ENCODE peak calls at places on chromosome 7, in seven cellular contexts. One of them, this sample, is unnamed.

GRCh38 chr7:47786557-47787248 is 161.6 kb downstream of the PKD1L1 start:
- DNase-seq in stomach: no peak
- DNase-seq in ovary: peak; percentile 79
- DNase-seq in aorta: peak; percentile 85
- DNase-seq in upper lobe of right lung: no peak
- DNase-seq in psoas muscle: peak; percentile 62
- DNase-seq in right cardiac atrium: peak; percentile 64
- DNase-seq in this sample: no peak

GRCh38 chr7:151990567-151990966 is 34.3 kb downstream of the GALNTL5 start:
- DNase-seq in upper lobe of right lung: no peak
- DNase-seq in psoas muscle: no peak
- DNase-seq in aorta: no peak
- DNase-seq in right cardiac atrium: no peak
- DNase-seq in stomach: no peak
- DNase-seq in ovary: no peak
- DNase-seq in this sample: no peak

GRCh38 chr7:7157177-7157886 is 25.0 kb upstream of the C1GALT1 start:
- DNase-seq in aorta: peak; percentile 47
- DNase-seq in right cardiac atrium: no peak
- DNase-seq in ovary: no peak
- DNase-seq in psoas muscle: no peak
- DNase-seq in upper lobe of right lung: no peak
- DNase-seq in stomach: no peak
- DNase-seq in this sample: peak; percentile 92

GRCh38 chr7:114758661-114759227 is 163.2 kb upstream of the MDFIC start:
- DNase-seq in aorta: no peak
- DNase-seq in stomach: no peak
- DNase-seq in psoas muscle: no peak
- DNase-seq in right cardiac atrium: no peak
- DNase-seq in upper lobe of right lung: no peak
- DNase-seq in ovary: no peak
- DNase-seq in this sample: no peak

GRCh38 chr7:111137296-111138195 is 46.6 kb downstream of the LRRN3 start:
- DNase-seq in aorta: peak; percentile 43
- DNase-seq in upper lobe of right lung: peak; percentile 45
- DNase-seq in stomach: no peak
- DNase-seq in right cardiac atrium: peak; percentile 20
- DNase-seq in ovary: no peak
- DNase-seq in psoas muscle: no peak
- DNase-seq in this sample: peak; percentile 6

GRCh38 chr7:53628775-53629174 is 593.3 kb downstream of the POM121L12 start:
- DNase-seq in upper lobe of right lung: no peak
- DNase-seq in aorta: no peak
- DNase-seq in psoas muscle: no peak
- DNase-seq in right cardiac atrium: no peak
- DNase-seq in stomach: no peak
- DNase-seq in ovary: no peak
- DNase-seq in this sample: no peak

GRCh38 chr7:22438994-22439393 is 61.0 kb downstream of the STEAP1B start:
- DNase-seq in psoas muscle: no peak
- DNase-seq in right cardiac atrium: no peak
- DNase-seq in stomach: no peak
- DNase-seq in upper lobe of right lung: no peak
- DNase-seq in ovary: no peak
- DNase-seq in aorta: no peak
- DNase-seq in this sample: no peak

GRCh38 chr7:101163281-101164070 is 1.9 kb downstream of the VGF start:
- DNase-seq in psoas muscle: no peak
- DNase-seq in right cardiac atrium: no peak
- DNase-seq in aorta: no peak
- DNase-seq in ovary: peak; percentile 47
- DNase-seq in stomach: no peak
- DNase-seq in upper lobe of right lung: no peak
- DNase-seq in this sample: peak; percentile 84

GRCh38 chr7:126856691-126857291 is 395.9 kb downstream of the GRM8 start:
- DNase-seq in aorta: no peak
- DNase-seq in ovary: no peak
- DNase-seq in upper lobe of right lung: no peak
- DNase-seq in stomach: no peak
- DNase-seq in psoas muscle: no peak
- DNase-seq in right cardiac atrium: no peak
- DNase-seq in this sample: no peak

GRCh38 chr7:64951250-64951848 is 39.5 kb downstream of the ZNF117 start:
- DNase-seq in psoas muscle: no peak
- DNase-seq in right cardiac atrium: no peak
- DNase-seq in upper lobe of right lung: no peak
- DNase-seq in ovary: no peak
- DNase-seq in stomach: no peak
- DNase-seq in aorta: no peak
- DNase-seq in this sample: no peak

GRCh38 chr7:114865564-114865963 is 56.3 kb upstream of the MDFIC start:
- DNase-seq in upper lobe of right lung: peak; percentile 65
- DNase-seq in ovary: peak; percentile 21
- DNase-seq in psoas muscle: peak; percentile 50
- DNase-seq in right cardiac atrium: peak; percentile 62
- DNase-seq in stomach: peak; percentile 39
- DNase-seq in aorta: peak; percentile 70
- DNase-seq in this sample: peak; percentile 63

GRCh38 chr7:107154826-107155225 is 14.0 kb upstream of the HBP1 start:
- DNase-seq in right cardiac atrium: no peak
- DNase-seq in psoas muscle: no peak
- DNase-seq in aorta: no peak
- DNase-seq in stomach: no peak
- DNase-seq in upper lobe of right lung: no peak
- DNase-seq in ovary: no peak
- DNase-seq in this sample: no peak

GRCh38 chr7:134827889-134828288 is 48.5 kb downstream of the CALD1 start:
- DNase-seq in psoas muscle: no peak
- DNase-seq in right cardiac atrium: no peak
- DNase-seq in upper lobe of right lung: no peak
- DNase-seq in ovary: no peak
- DNase-seq in aorta: no peak
- DNase-seq in stomach: no peak
- DNase-seq in this sample: no peak

GRCh38 chr7:41148521-41148951 is 554.4 kb downstream of the INHBA start:
- DNase-seq in upper lobe of right lung: no peak
- DNase-seq in psoas muscle: no peak
- DNase-seq in right cardiac atrium: no peak
- DNase-seq in stomach: no peak
- DNase-seq in aorta: no peak
- DNase-seq in ovary: no peak
- DNase-seq in this sample: no peak

GRCh38 chr7:77331938-77332695 is 84.0 kb downstream of the GSAP start:
- DNase-seq in stomach: peak; percentile 58
- DNase-seq in ovary: peak; percentile 66
- DNase-seq in aorta: peak; percentile 74
- DNase-seq in upper lobe of right lung: peak; percentile 72
- DNase-seq in right cardiac atrium: peak; percentile 69
- DNase-seq in psoas muscle: peak; percentile 66
- DNase-seq in this sample: peak; percentile 65

GRCh38 chr7:20786779-20787651 is at the start of gene SP8:
- DNase-seq in upper lobe of right lung: no peak
- DNase-seq in psoas muscle: no peak
- DNase-seq in stomach: no peak
- DNase-seq in right cardiac atrium: no peak
- DNase-seq in aorta: no peak
- DNase-seq in ovary: no peak
- DNase-seq in this sample: no peak

GRCh38 chr7:80530136-80530535 is 18.3 kb upstream of the GNAT3 start:
- DNase-seq in right cardiac atrium: no peak
- DNase-seq in ovary: no peak
- DNase-seq in stomach: no peak
- DNase-seq in aorta: no peak
- DNase-seq in psoas muscle: no peak
- DNase-seq in upper lobe of right lung: no peak
- DNase-seq in this sample: no peak

GRCh38 chr7:2757361-2757903 is 69.4 kb downstream of the AMZ1 start:
- DNase-seq in psoas muscle: peak; percentile 84
- DNase-seq in stomach: no peak
- DNase-seq in ovary: no peak
- DNase-seq in right cardiac atrium: peak; percentile 52
- DNase-seq in aorta: peak; percentile 77
- DNase-seq in upper lobe of right lung: no peak
- DNase-seq in this sample: no peak

GRCh38 chr7:112420236-112420945 is 29.9 kb upstream of the IFRD1 start:
- DNase-seq in stomach: no peak
- DNase-seq in aorta: no peak
- DNase-seq in psoas muscle: no peak
- DNase-seq in ovary: no peak
- DNase-seq in upper lobe of right lung: no peak
- DNase-seq in right cardiac atrium: no peak
- DNase-seq in this sample: no peak

GRCh38 chr7:70678621-70679251 is 453.2 kb upstream of the GALNT17 start:
- DNase-seq in right cardiac atrium: no peak
- DNase-seq in stomach: no peak
- DNase-seq in upper lobe of right lung: no peak
- DNase-seq in ovary: no peak
- DNase-seq in aorta: no peak
- DNase-seq in psoas muscle: no peak
- DNase-seq in this sample: peak; percentile 52

GRCh38 chr7:102140952-102141370 is 145.7 kb upstream of the SH2B2 start:
- DNase-seq in upper lobe of right lung: no peak
- DNase-seq in ovary: no peak
- DNase-seq in stomach: no peak
- DNase-seq in aorta: peak; percentile 64
- DNase-seq in psoas muscle: no peak
- DNase-seq in right cardiac atrium: peak; percentile 25
- DNase-seq in this sample: peak; percentile 30

GRCh38 chr7:20539201-20539600 is 76.3 kb upstream of the ABCB5 start:
- DNase-seq in aorta: no peak
- DNase-seq in upper lobe of right lung: no peak
- DNase-seq in psoas muscle: no peak
- DNase-seq in right cardiac atrium: no peak
- DNase-seq in stomach: no peak
- DNase-seq in ovary: no peak
- DNase-seq in this sample: no peak

GRCh38 chr7:30751257-30751650 is 681 bp upstream of the INMT start:
- DNase-seq in ovary: no peak
- DNase-seq in right cardiac atrium: no peak
- DNase-seq in aorta: no peak
- DNase-seq in psoas muscle: no peak
- DNase-seq in upper lobe of right lung: no peak
- DNase-seq in stomach: no peak
- DNase-seq in this sample: no peak

GRCh38 chr7:30750574-30751256 is 1.2 kb upstream of the INMT start:
- DNase-seq in stomach: no peak
- DNase-seq in aorta: peak; percentile 87
- DNase-seq in upper lobe of right lung: peak; percentile 75
- DNase-seq in psoas muscle: peak; percentile 90
- DNase-seq in right cardiac atrium: peak; percentile 86
- DNase-seq in ovary: no peak
- DNase-seq in this sample: no peak

GRCh38 chr7:30751696-30752273 is at the start of gene INMT:
- DNase-seq in psoas muscle: no peak
- DNase-seq in stomach: no peak
- DNase-seq in aorta: peak; percentile 70
- DNase-seq in right cardiac atrium: no peak
- DNase-seq in ovary: no peak
- DNase-seq in upper lobe of right lung: no peak
- DNase-seq in this sample: no peak

GRCh38 chr7:30752979-30753378 is 1.0 kb downstream of the INMT start:
- DNase-seq in upper lobe of right lung: no peak
- DNase-seq in ovary: peak; percentile 73
- DNase-seq in stomach: peak; percentile 39
- DNase-seq in right cardiac atrium: peak; percentile 86
- DNase-seq in psoas muscle: peak; percentile 90
- DNase-seq in aorta: peak; percentile 84
- DNase-seq in this sample: no peak

DNA sequence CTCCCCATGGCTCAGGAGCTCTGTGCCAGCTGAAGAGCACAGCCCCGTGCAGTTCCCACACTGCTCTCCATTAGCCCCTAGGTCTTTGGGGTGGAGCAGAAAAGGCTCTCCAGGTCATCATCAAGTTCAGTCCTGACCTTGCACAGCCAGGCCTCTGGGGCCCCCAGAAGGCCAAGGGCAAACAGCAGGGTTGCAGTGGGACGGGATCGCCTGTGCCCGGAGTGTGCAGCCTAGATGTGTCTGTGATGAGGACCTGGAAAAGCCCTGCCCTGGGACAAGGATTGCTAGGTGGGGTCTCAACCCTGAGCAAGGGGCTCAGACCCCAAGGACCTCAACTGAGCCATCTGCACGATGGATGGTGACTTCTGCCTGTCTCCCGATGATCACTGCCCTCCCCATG is 549 bp downstream of the INMT start:
- DNase-seq in upper lobe of right lung: no peak
- DNase-seq in psoas muscle: no peak
- DNase-seq in ovary: no peak
- DNase-seq in right cardiac atrium: no peak
- DNase-seq in aorta: no peak
- DNase-seq in stomach: no peak
- DNase-seq in this sample: no peak
- H3K9me3 ChIP-seq in upper lobe of right lung: no peaks in the 10 kb centered on the region
- H3K9me3 ChIP-seq in psoas muscle: no peaks in the 10 kb centered on the region
- H3K9me3 ChIP-seq in ovary: no peaks in the 10 kb centered on the region
- H3K9me3 ChIP-seq in right cardiac atrium: no peaks in the 10 kb centered on the region
- H3K9me3 ChIP-seq in aorta: no peaks in the 10 kb centered on the region
- H3K9me3 ChIP-seq in stomach: no peaks in the 10 kb centered on the region
- H3K9me3 ChIP-seq in this sample: no peaks in the 10 kb centered on the region

DNA sequence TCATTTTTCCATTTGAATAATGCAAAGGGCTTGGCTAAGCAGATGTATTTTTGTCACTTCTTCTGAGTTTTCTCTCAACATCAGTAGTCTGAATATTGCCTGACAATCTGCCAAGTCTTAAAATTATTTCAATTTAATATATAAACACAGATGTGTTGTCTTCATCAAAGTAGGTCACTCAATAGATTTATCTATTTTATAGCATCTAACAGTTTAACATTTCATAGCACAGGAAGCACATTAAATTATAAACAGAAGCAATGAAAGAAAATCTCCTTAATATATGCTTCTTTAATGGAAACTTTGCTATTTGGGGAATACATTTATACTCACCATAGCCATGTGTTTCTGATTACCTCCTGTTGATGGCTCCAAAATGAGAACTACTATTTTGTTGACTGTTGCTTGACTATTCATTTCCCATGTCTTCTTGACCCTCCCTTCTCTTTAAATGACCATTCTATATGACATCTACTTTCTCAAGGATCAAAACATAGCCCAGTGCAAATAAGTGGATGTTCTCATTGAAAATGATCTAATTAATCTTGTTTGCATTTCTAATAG is 4.6 kb downstream of the CPED1 start:
- DNase-seq in stomach: no peak
- DNase-seq in aorta: no peak
- DNase-seq in psoas muscle: no peak
- DNase-seq in ovary: no peak
- DNase-seq in upper lobe of right lung: no peak
- DNase-seq in right cardiac atrium: no peak
- DNase-seq in this sample: no peak
- H3K9me3 ChIP-seq in stomach: no peaks in the 10 kb centered on the region
- H3K9me3 ChIP-seq in aorta: no peaks in the 10 kb centered on the region
- H3K9me3 ChIP-seq in psoas muscle: no peaks in the 10 kb centered on the region
- H3K9me3 ChIP-seq in ovary: no peaks in the 10 kb centered on the region
- H3K9me3 ChIP-seq in upper lobe of right lung: no peaks in the 10 kb centered on the region
- H3K9me3 ChIP-seq in right cardiac atrium: no peaks in the 10 kb centered on the region
- H3K9me3 ChIP-seq in this sample: no peaks in the 10 kb centered on the region

GRCh38 chr7:63071396-63071795 is 927.3 kb upstream of the ZNF722 start:
- DNase-seq in upper lobe of right lung: no peak
- DNase-seq in stomach: peak; percentile 7
- DNase-seq in psoas muscle: no peak
- DNase-seq in ovary: no peak
- DNase-seq in aorta: no peak
- DNase-seq in right cardiac atrium: no peak
- DNase-seq in this sample: no peak
- H3K9me3 ChIP-seq in upper lobe of right lung: no peaks in the 10 kb centered on the region
- H3K9me3 ChIP-seq in stomach: peaks cover 84% of the 10 kb centered on the region
- H3K9me3 ChIP-seq in psoas muscle: peaks cover 6% of the 10 kb centered on the region
- H3K9me3 ChIP-seq in ovary: peaks cover 4% of the 10 kb centered on the region
- H3K9me3 ChIP-seq in aorta: no peaks in the 10 kb centered on the region
- H3K9me3 ChIP-seq in right cardiac atrium: peaks cover 1% of the 10 kb centered on the region
- H3K9me3 ChIP-seq in this sample: peaks cover 11% of the 10 kb centered on the region

GRCh38 chr7:98697083-98697482 is 80.0 kb downstream of the NPTX2 start:
- DNase-seq in right cardiac atrium: no peak
- DNase-seq in stomach: no peak
- DNase-seq in upper lobe of right lung: no peak
- DNase-seq in psoas muscle: no peak
- DNase-seq in aorta: no peak
- DNase-seq in ovary: no peak
- DNase-seq in this sample: no peak
- H3K9me3 ChIP-seq in right cardiac atrium: peaks cover 5% of the 10 kb centered on the region
- H3K9me3 ChIP-seq in stomach: peaks cover 32% of the 10 kb centered on the region
- H3K9me3 ChIP-seq in upper lobe of right lung: peaks cover 9% of the 10 kb centered on the region
- H3K9me3 ChIP-seq in psoas muscle: peaks cover 19% of the 10 kb centered on the region
- H3K9me3 ChIP-seq in aorta: peaks cover 8% of the 10 kb centered on the region
- H3K9me3 ChIP-seq in ovary: no peaks in the 10 kb centered on the region
- H3K9me3 ChIP-seq in this sample: peaks cover 6% of the 10 kb centered on the region

This sample was measured in DND-41.